ENCODE peak calls at places on chromosome 4, in seven cellular contexts. D is testis; H is stomach; L is non-pigmented ciliary epithelial cell; P is effector memory CD4-positive, alpha-beta T cell; G is choroid plexus epithelial cell; T is activated B cell treated with CpG ODN at 0.5 μM for 24 hours. R is an unnamed sample.

GRCh38 chr4:182593413-182593812 is 323.8 kb downstream of the DCTD start:
- DNase-seq in G (no peak), L (no peak), T (no peak), D (no peak), P (no peak), H (no peak), R (no peak)

GRCh38 chr4:160373911-160374310 is 1271.0 kb downstream of the RAPGEF2 start:
- DNase-seq in L (no peak), T (no peak), P (no peak), G (no peak), D (no peak), H (no peak), R (no peak)

GRCh38 chr4:87375719-87376291 is 15.2 kb downstream of the HSD17B11 start:
- DNase-seq in P (no peak), L (peak), H (peak), D (peak), G (peak), T (no peak), R (no peak)

GRCh38 chr4:4358093-4358840 is 28.6 kb upstream of the NSG1 start:
- DNase-seq in L (no peak), G (no peak), T (no peak), P (no peak), D (no peak), H (no peak), R (no peak)

GRCh38 chr4:46392421-46392820 is 2.5 kb upstream of the GABRA2 start:
- DNase-seq in H (no peak), D (no peak), T (no peak), P (no peak), L (no peak), G (peak), R (no peak)

GRCh38 chr4:79623125-79623905 is 215.3 kb upstream of the GK2 start:
- DNase-seq in P (no peak), T (no peak), H (no peak), L (no peak), G (peak), D (peak), R (no peak)

GRCh38 chr4:8221476-8221875 is 22.4 kb downstream of the SH3TC1 start:
- DNase-seq in P (no peak), T (no peak), L (peak), G (peak), H (no peak), D (no peak), R (no peak)

GRCh38 chr4:67700119-67700873 is 659 bp downstream of the UBA6 start:
- DNase-seq in P (no peak), D (no peak), G (peak), L (no peak), H (no peak), T (no peak), R (no peak)

GRCh38 chr4:109873791-109874514 is 26.0 kb downstream of the LRIT3 start:
- DNase-seq in T (no peak), H (no peak), L (no peak), D (no peak), G (peak), P (no peak), R (no peak)

GRCh38 chr4:181550381-181550780 is 692.8 kb upstream of the TENM3 start:
- DNase-seq in P (no peak), D (no peak), T (no peak), H (no peak), L (no peak), G (no peak), R (no peak)

GRCh38 chr4:184861047-184861446 is 35.3 kb upstream of the ACSL1 start:
- DNase-seq in D (no peak), L (no peak), G (no peak), T (no peak), P (no peak), H (no peak), R (no peak)

GRCh38 chr4:142637654-142638053 is 208.4 kb downstream of the INPP4B start:
- DNase-seq in P (no peak), G (no peak), L (no peak), D (no peak), T (no peak), H (no peak), R (no peak)

GRCh38 chr4:89123418-89123817 is 12.1 kb downstream of the TIGD2 start:
- DNase-seq in H (no peak), D (no peak), P (no peak), L (peak), G (peak), T (no peak), R (no peak)

GRCh38 chr4:54231419-54232150 is 2.5 kb downstream of the PDGFRA start:
- DNase-seq in T (no peak), G (peak), D (peak), P (no peak), H (no peak), L (no peak), R (no peak)

GRCh38 chr4:120769227-120769626 is 153.3 kb downstream of the PRDM5 start:
- DNase-seq in G (peak), T (no peak), L (peak), P (no peak), H (no peak), D (no peak), R (no peak)

GRCh38 chr4:146095091-146095690 is 80.3 kb upstream of the LSM6 start:
- DNase-seq in D (peak), L (peak), G (peak), H (no peak), T (no peak), P (no peak), R (peak)

GRCh38 chr4:183438458-183439113 is 5.8 kb upstream of the CDKN2AIP start:
- DNase-seq in P (no peak), D (no peak), G (peak), H (peak), L (peak), T (no peak), R (peak)

GRCh38 chr4:170400346-170400745 is 310.6 kb upstream of the AADAT start:
- DNase-seq in L (no peak), D (no peak), P (no peak), T (no peak), H (no peak), G (no peak), R (no peak)

GRCh38 chr4:122151982-122152698 is at the start of gene BLTP1:
- DNase-seq in D (peak), T (peak), L (peak), G (peak), H (peak), P (peak), R (peak)

GRCh38 chr4:73816814-73817213 is 19.7 kb upstream of the CXCL6 start:
- DNase-seq in G (peak), H (no peak), P (no peak), L (peak), T (no peak), D (no peak), R (no peak)

GRCh38 chr4:112938461-112939058 is 110.9 kb upstream of the ANK2 start:
- DNase-seq in T (no peak), H (no peak), G (peak), L (peak), P (no peak), D (no peak), R (no peak)

GRCh38 chr4:53924333-53925049 is 139.9 kb downstream of the CHIC2 start:
- DNase-seq in G (no peak), T (no peak), P (no peak), H (no peak), D (no peak), L (no peak), R (no peak)

GRCh38 chr4:33739886-33740285 is 2504.4 kb downstream of the ARAP2 start:
- DNase-seq in G (no peak), T (no peak), H (no peak), L (no peak), P (no peak), D (no peak), R (no peak)

GRCh38 chr4:33737721-33738120 is 2506.6 kb downstream of the ARAP2 start:
- DNase-seq in G (no peak), H (no peak), T (no peak), P (no peak), L (no peak), D (no peak), R (no peak)

GRCh38 chr4:39638358-39639239 is at the start of gene SMIM14:
- DNase-seq in G (peak), L (peak), P (peak), T (peak), H (peak), D (peak), R (peak)

GRCh38 chr4:22312113-22312512 is 203.8 kb downstream of the ADGRA3 start:
- DNase-seq in T (no peak), G (no peak), H (no peak), P (no peak), L (no peak), D (no peak), R (no peak)

GRCh38 chr4:44070843-44071242 is 377.8 kb downstream of the KCTD8 start:
- DNase-seq in T (no peak), G (no peak), D (no peak), L (no peak), H (no peak), P (no peak), R (no peak)

GRCh38 chr4:48296330-48296729 is 26.7 kb upstream of the TEC start:
- DNase-seq in T (no peak), H (no peak), D (no peak), G (peak), P (no peak), L (no peak), R (no peak)

R was measured in transverse colon.